ENCODE peak calls at places on chromosomes 7 and 10, in four cellular contexts. I is RPMI7951, G is sciatic nerve, B is Kasumi-1. X is an unnamed sample.

GRCh38 chr10:69491611-69492010 is 40.3 kb downstream of the TSPAN15 start:
- DNase-seq in B (peak), G (peak), I (no peak), X (no peak)

GRCh38 chr10:6647811-6648526 is 67.9 kb upstream of the PRKCQ start:
- DNase-seq in I (peak), B (peak), G (no peak), X (peak)

GRCh38 chr10:47286591-47287325 is 13.2 kb upstream of the GDF10 start:
- DNase-seq in G (no peak), I (no peak), B (no peak), X (no peak)

GRCh38 chr7:73615886-73616285 is 8.4 kb downstream of the MLXIPL start:
- DNase-seq in I (no peak), G (no peak), B (peak), X (no peak)

GRCh38 chr7:81944103-81944502 is 174.3 kb upstream of the HGF start:
- DNase-seq in B (no peak), G (no peak), I (no peak), X (no peak)

GRCh38 chr10:117165557-117166419 is 27.7 kb upstream of the VAX1 start:
- DNase-seq in I (peak), B (peak), G (peak), X (peak)

GRCh38 chr10:121899727-121900126 is 28.1 kb downstream of the ATE1 start:
- DNase-seq in I (no peak), B (no peak), G (no peak), X (no peak)

GRCh38 chr7:82235710-82236109 is 207.9 kb downstream of the CACNA2D1 start:
- DNase-seq in G (no peak), B (no peak), I (peak), X (no peak)

GRCh38 chr10:122490786-122491680 is 29.7 kb downstream of the HTRA1 start:
- DNase-seq in G (no peak), B (no peak), I (no peak), X (no peak)

GRCh38 chr7:19919156-19920085 is 146.0 kb upstream of the TMEM196 start:
- DNase-seq in G (no peak), I (peak), B (no peak), X (no peak)

GRCh38 chr7:43639858-43640491 is 57.1 kb downstream of the STK17A start:
- DNase-seq in I (peak), B (no peak), G (peak), X (no peak)

GRCh38 chr7:103914147-103914899 is 75.1 kb downstream of the RELN start:
- DNase-seq in G (no peak), I (no peak), B (no peak), X (no peak)

GRCh38 chr10:13632407-13632806 is 45.6 kb downstream of the PRPF18 start:
- DNase-seq in G (no peak), B (no peak), I (no peak), X (peak)